ENCODE peak calls at places on chromosome 9, in eight cellular contexts. C, Q, O, S, P, T, D and F are unnamed samples. For H3K9me3, the result is how much of the 10 kb centered on the place peaks cover.

GRCh38 chr9:27569406-27569805 is 3.9 kb downstream of the C9orf72 start:
- DNase-seq in O (no peak), C (no peak), S (no peak), P (no peak), T (no peak), D (no peak), Q (no peak), F (no peak)

GRCh38 chr9:89795555-89796195 is 190.9 kb downstream of the GADD45G start:
- DNase-seq in C (no peak), T (no peak), O (no peak), D (no peak), S (no peak), Q (no peak), P (no peak), F (no peak)

GRCh38 chr9:15155323-15155722 is 151.7 kb downstream of the TTC39B start:
- DNase-seq in C (no peak), T (no peak), O (no peak), D (no peak), S (no peak), P (no peak), Q (no peak), F (no peak)

GRCh38 chr9:129313331-129313955 is 135.4 kb upstream of the IER5L start:
- DNase-seq in Q (peak), T (no peak), P (no peak), S (no peak), D (no peak), C (no peak), O (no peak), F (no peak)

GRCh38 chr9:4195285-4195684 is 104.6 kb downstream of the GLIS3 start:
- DNase-seq in C (no peak), Q (no peak), O (no peak), T (no peak), P (no peak), S (no peak), D (no peak), F (no peak)

GRCh38 chr9:79776581-79776980 is 204.8 kb downstream of the TLE4 start:
- DNase-seq in S (peak), O (no peak), P (no peak), Q (no peak), D (no peak), C (peak), T (no peak), F (no peak)

GRCh38 chr9:37471942-37472679 is 6.9 kb upstream of the ZBTB5 start:
- DNase-seq in D (peak), S (peak), C (peak), O (peak), Q (no peak), P (no peak), T (no peak), F (no peak)

GRCh38 chr9:71680189-71680983 is 87.9 kb downstream of the CEMIP2 start:
- DNase-seq in D (no peak), S (peak), O (no peak), T (no peak), P (no peak), Q (no peak), C (no peak), F (no peak)

GRCh38 chr9:130074391-130075115 is 20.8 kb downstream of the GPR107 start:
- DNase-seq in T (no peak), P (no peak), O (no peak), Q (no peak), D (no peak), C (no peak), S (no peak), F (no peak)

GRCh38 chr9:16434522-16434921 is 435.9 kb downstream of the BNC2 start:
- DNase-seq in O (no peak), P (no peak), S (peak), C (no peak), T (no peak), Q (no peak), D (no peak), F (no peak)

GRCh38 chr9:33187519-33188218 is 20.5 kb upstream of the B4GALT1 start:
- DNase-seq in T (no peak), C (peak), Q (no peak), S (peak), D (no peak), P (no peak), O (peak), F (no peak)

GRCh38 chr9:35687306-35687705 is 2.4 kb downstream of the TPM2 start:
- DNase-seq in P (no peak), D (no peak), S (no peak), O (no peak), C (no peak), Q (no peak), T (no peak), F (no peak)

GRCh38 chr9:75378036-75378435 is 289.7 kb downstream of the OSTF1 start:
- DNase-seq in P (no peak), C (no peak), T (no peak), Q (peak), S (no peak), D (no peak), O (peak), F (no peak)

GRCh38 chr9:95107001-95107749 is 210.3 kb downstream of the FANCC start:
- DNase-seq in D (no peak), P (no peak), T (no peak), O (peak), Q (no peak), S (peak), C (no peak), F (no peak)

GRCh38 chr9:110257097-110257955 is 1.0 kb upstream of the TXN start:
- DNase-seq in S (peak), Q (peak), D (peak), O (peak), P (no peak), T (no peak), C (peak), F (no peak)

GRCh38 chr9:112774006-112774996 is 23.7 kb downstream of the SNX30 start:
- DNase-seq in T (no peak), S (no peak), O (no peak), P (no peak), Q (no peak), C (no peak), D (no peak), F (no peak)

GRCh38 chr9:129102095-129102525 is 8.5 kb downstream of the CRAT start:
- DNase-seq in O (no peak), C (no peak), S (no peak), T (no peak), Q (no peak), D (no peak), P (no peak), F (no peak)

GRCh38 chr9:27395484-27395921 is 98.6 kb upstream of the EQTN start:
- DNase-seq in C (no peak), Q (no peak), S (no peak), D (peak), O (no peak), T (no peak), P (no peak), F (no peak)

GRCh38 chr9:89929721-89930480 is 325.1 kb downstream of the GADD45G start:
- DNase-seq in T (no peak), O (peak), D (no peak), P (no peak), S (no peak), Q (no peak), C (no peak), F (no peak)

GRCh38 chr9:69395718-69396117 is 70.7 kb downstream of the ENTREP1 start:
- DNase-seq in T (no peak), P (no peak), Q (no peak), C (no peak), D (no peak), O (no peak), S (no peak), F (no peak)

GRCh38 chr9:93864840-93865239 is 90.3 kb downstream of the BARX1 start:
- DNase-seq in S (no peak), D (no peak), O (no peak), P (no peak), Q (no peak), C (no peak), T (no peak), F (peak)

GRCh38 chr9:83280790-83281189 is 217.8 kb upstream of the RASEF start:
- DNase-seq in S (no peak), O (no peak), Q (no peak), T (no peak), C (no peak), P (no peak), D (no peak), F (peak)

GRCh38 chr9:87543251-87543650 is 45.6 kb downstream of the DAPK1 start:
- DNase-seq in T (no peak), S (no peak), Q (no peak), C (no peak), D (no peak), O (no peak), P (no peak), F (no peak)

GRCh38 chr9:128716581-128717254 is 7.2 kb downstream of the ZDHHC12 start:
- DNase-seq in C (no peak), S (no peak), D (no peak), P (no peak), T (no peak), O (no peak), Q (no peak), F (no peak)

GRCh38 chr9:87445646-87446045 is 52.0 kb upstream of the DAPK1 start:
- DNase-seq in C (no peak), S (peak), D (peak), O (peak), Q (no peak), P (no peak), T (no peak), F (no peak)

GRCh38 chr9:5630038-5630507 is 1.2 kb downstream of the RIC1 start:
- DNase-seq in P (peak), C (peak), D (no peak), Q (no peak), S (peak), T (no peak), O (no peak), F (no peak)

GRCh38 chr9:94680621-94681020 is 41.3 kb upstream of the FBP1 start:
- DNase-seq in T (no peak), P (no peak), C (no peak), O (no peak), D (no peak), Q (no peak), S (no peak), F (no peak)

GRCh38 chr9:83937861-83938455 is 16.7 kb upstream of the KIF27 start:
- DNase-seq in O (peak), S (peak), Q (no peak), D (peak), T (peak), P (peak), C (peak), F (no peak)

GRCh38 chr9:13648676-13649075 is 369.2 kb upstream of the MPDZ start:
- DNase-seq in Q (no peak), T (no peak), D (no peak), P (no peak), O (no peak), C (no peak), S (no peak), F (no peak)

GRCh38 chr9:95171596-95171995 is 145.9 kb downstream of the FANCC start:
- DNase-seq in O (no peak), S (peak), T (no peak), D (no peak), Q (no peak), C (no peak), P (no peak), F (no peak)

GRCh38 chr9:84471816-84472215 is 131.3 kb upstream of the SLC28A3 start:
- DNase-seq in O (no peak), T (no peak), D (no peak), Q (no peak), S (no peak), P (no peak), C (no peak), F (no peak)

GRCh38 chr9:94922691-94923107 is 196.2 kb downstream of the AOPEP start:
- DNase-seq in P (no peak), T (no peak), C (peak), O (peak), D (no peak), S (peak), Q (no peak), F (no peak)

GRCh38 chr9:99299214-99300102 is 77.4 kb downstream of the SEC61B start:
- DNase-seq in S (peak), P (no peak), O (no peak), Q (no peak), D (no peak), T (no peak), C (no peak), F (peak)

GRCh38 chr9:92328225-92328624 is 2.5 kb downstream of the CENPP start:
- DNase-seq in T (no peak), O (no peak), D (no peak), S (peak), C (no peak), Q (no peak), P (no peak), F (no peak)

GRCh38 chr9:93154293-93154903 is 20.3 kb upstream of the NINJ1 start:
- DNase-seq in O (no peak), D (no peak), C (no peak), T (no peak), Q (no peak), S (peak), P (peak), F (no peak)

GRCh38 chr9:100375677-100376076 is 22.9 kb upstream of the TEX10 start:
- DNase-seq in T (no peak), C (no peak), P (no peak), O (no peak), Q (no peak), D (no peak), S (no peak), F (no peak)

GRCh38 chr9:131727795-131728545 is 11.9 kb downstream of the RAPGEF1 start:
- DNase-seq in P (no peak), T (no peak), O (no peak), S (no peak), Q (no peak), C (no peak), D (no peak), F (no peak)

GRCh38 chr9:129701054-129701453 is 35.6 kb downstream of the PRRX2 start:
- DNase-seq in D (no peak), P (no peak), T (no peak), S (no peak), O (no peak), C (no peak), Q (no peak), F (no peak)

DNA sequence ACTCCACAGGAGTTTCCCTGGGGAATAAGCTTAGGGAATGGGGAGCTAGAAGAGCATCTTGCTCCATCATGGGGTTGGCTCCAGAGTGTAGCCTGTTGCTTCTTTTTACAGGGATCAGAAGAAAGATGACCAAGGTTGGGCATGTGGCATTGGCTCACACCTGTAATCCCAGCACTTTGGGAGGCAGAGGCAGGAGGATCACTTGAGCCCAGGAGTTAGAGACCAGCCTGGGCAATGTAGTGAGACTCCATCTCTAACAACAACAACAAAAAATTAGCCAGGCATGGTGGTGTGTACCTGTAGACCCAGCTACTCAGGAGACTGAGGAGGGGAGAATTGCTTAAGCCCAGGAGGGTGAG is 18.4 kb downstream of the NUDT2 start:
- DNase-seq in T (no peak), S (no peak), D (no peak), Q (no peak), O (no peak), P (no peak), C (no peak), F (no peak)
- H3K9me3 ChIP-seq in T (under half), S (under half), D (under half), Q (under half), O (under half), P (under half), C (under half), F (under half)

GRCh38 chr9:73738741-73739530 is 587.3 kb downstream of the ANXA1 start:
- DNase-seq in D (no peak), P (no peak), T (no peak), Q (no peak), S (peak), C (no peak), O (no peak), F (no peak)
- H3K9me3 ChIP-seq in D (under half), P (under half), T (under half), Q (under half), S (under half), C (under half), O (under half), F (under half)

GRCh38 chr9:96758845-96759673 is 18.8 kb downstream of the ZNF510 start:
- DNase-seq in T (no peak), D (no peak), P (no peak), O (no peak), S (peak), C (no peak), Q (no peak), F (no peak)
- H3K9me3 ChIP-seq in T (half or more), D (half or more), P (under half), O (under half), S (half or more), C (under half), Q (under half), F (under half)

GRCh38 chr9:138070815-138071214 is 193.2 kb downstream of the CACNA1B start:
- DNase-seq in P (no peak), C (no peak), D (no peak), T (no peak), S (no peak), O (no peak), Q (no peak), F (peak)

GRCh38 chr9:138067594-138068367 is 190.2 kb downstream of the CACNA1B start:
- DNase-seq in C (no peak), S (no peak), Q (peak), T (no peak), P (no peak), D (no peak), O (no peak), F (no peak)

GRCh38 chr9:138069731-138070456 is 192.3 kb downstream of the CACNA1B start:
- DNase-seq in C (no peak), T (no peak), Q (no peak), S (no peak), P (no peak), D (no peak), O (no peak), F (no peak)

GRCh38 chr9:138066049-138066448 is 188.5 kb downstream of the CACNA1B start:
- DNase-seq in T (no peak), S (no peak), O (no peak), P (no peak), D (no peak), C (no peak), Q (no peak), F (no peak)

GRCh38 chr9:138068601-138069035 is 191.0 kb downstream of the CACNA1B start:
- DNase-seq in C (no peak), S (no peak), T (no peak), Q (no peak), P (no peak), O (no peak), D (no peak), F (no peak)
- H3K9me3 ChIP-seq in C (under half), S (under half), T (under half), Q (under half), P (under half), O (under half), D (under half), F (under half)

DNA sequence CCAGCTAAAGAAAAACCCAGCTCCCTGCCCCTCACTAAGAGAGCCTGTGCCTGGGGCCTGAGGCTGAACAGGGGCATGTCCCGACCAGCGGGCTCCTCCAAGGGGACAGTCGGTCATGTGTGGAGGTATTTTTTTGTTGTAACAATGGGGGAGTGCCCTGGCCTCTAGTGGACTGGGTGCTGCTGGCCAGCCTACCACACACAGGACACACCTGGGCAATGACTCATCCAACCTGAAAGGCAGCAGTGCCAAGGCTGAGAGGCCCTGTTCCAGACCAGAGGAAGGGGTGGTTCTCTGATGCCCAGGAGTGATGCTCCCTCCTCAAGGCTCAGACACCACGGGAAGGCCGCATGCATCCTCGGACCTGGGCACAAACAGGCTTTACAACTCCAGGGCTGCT is 181.5 kb downstream of the OLFM1 start:
- DNase-seq in Q (no peak), S (no peak), C (no peak), T (no peak), O (no peak), D (no peak), P (no peak), F (no peak)
- H3K9me3 ChIP-seq in Q (under half), S (under half), C (under half), T (under half), O (under half), D (under half), P (under half), F (under half)

GRCh38 chr9:12155731-12156130 is 537.5 kb upstream of the TYRP1 start:
- DNase-seq in D (no peak), T (no peak), O (no peak), Q (no peak), S (no peak), P (no peak), C (no peak), F (no peak)
- H3K9me3 ChIP-seq in D (under half), T (under half), O (under half), Q (under half), S (under half), P (under half), C (under half), F (under half)

DNA sequence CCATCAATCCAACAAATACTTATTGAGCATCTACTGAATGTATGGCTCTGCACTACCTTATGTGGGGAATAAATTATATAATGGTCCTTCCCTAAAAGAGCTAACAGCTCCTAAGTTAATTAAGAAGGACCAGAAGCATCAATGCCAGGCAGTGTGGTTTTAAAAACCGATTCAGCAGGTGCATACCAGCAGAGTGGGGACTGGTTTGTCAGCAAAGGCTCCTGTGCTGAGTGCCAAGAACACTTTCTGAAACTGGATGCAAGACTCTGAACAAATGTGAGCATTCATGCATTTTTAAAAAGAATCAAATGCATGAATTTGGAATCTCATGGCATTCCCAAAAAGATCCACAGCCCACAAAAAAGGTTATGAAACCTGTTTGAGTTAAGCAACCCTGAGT is 142.2 kb downstream of the AUH start:
- DNase-seq in T (no peak), S (no peak), Q (no peak), C (no peak), P (no peak), O (no peak), D (no peak), F (no peak)
- H3K9me3 ChIP-seq in T (under half), S (under half), Q (under half), C (under half), P (under half), O (under half), D (under half), F (under half)

DNA sequence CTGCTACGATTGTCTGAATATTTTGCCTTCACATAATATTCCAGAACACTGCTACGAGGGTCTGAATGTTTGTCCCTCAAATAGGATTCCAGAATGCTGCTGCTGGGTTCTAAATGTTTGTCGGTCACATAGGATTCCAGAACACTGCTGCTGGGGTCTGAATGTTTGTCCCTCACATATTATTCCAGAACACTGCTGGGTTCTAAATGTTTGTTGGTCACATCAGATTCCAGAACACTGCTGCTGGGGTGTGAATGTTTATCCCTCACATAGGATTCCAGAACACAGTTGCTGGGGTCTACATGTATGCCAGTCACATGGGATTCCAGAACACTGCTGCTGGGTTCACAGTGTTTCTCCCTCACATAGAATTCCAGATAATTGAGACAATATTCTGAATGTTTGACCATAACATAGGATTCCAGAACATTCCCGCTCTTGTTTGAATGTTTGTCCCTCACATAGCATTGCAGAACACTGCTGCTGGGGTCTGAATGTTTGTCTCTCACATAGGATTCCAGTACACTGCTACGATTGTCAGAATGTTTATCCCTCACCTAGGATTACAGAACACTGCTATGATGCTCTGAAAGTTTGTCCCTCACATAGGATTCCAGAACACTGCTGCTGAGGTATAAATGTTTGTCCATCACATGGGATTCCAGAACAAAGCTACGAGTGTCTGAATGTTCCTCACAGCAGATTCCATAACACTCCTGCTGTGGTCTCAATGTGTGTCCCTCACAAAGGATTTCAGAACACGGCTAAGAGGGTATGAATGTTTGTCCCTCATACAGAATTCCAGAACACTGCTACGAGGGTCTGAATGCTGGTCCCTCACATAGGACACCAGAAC is 201.8 kb downstream of the FOXD4L6 start:
- DNase-seq in S (no peak), O (no peak), T (no peak), P (no peak), D (no peak), C (no peak), Q (no peak), F (peak)
- H3K9me3 ChIP-seq in S (half or more), O (under half), T (half or more), P (under half), D (under half), C (under half), Q (under half), F (half or more)

GRCh38 chr9:2307480-2307879 is 292.3 kb downstream of the SMARCA2 start:
- DNase-seq in S (peak), C (no peak), D (no peak), P (no peak), T (no peak), Q (no peak), O (no peak), F (peak)
- H3K9me3 ChIP-seq in S (under half), C (under half), D (under half), P (under half), T (under half), Q (under half), O (under half), F (under half)